ENCODE peak calls at places on chromosomes 5 and 9, in eight cellular contexts. T is stimulated activated CD8-positive, alpha-beta memory T cell treated with anti-CD3 and anti-CD28 coated beads, Interleukin-15, amount 100 ng/mL, for 4 hours; Z is type B pancreatic cell; A is choroid plexus epithelial cell; X is NCI-H1694; J is stomach; I is AG09309; U is EH. P is an unnamed sample.

GRCh38 chr5:149422429-149423286 is 43.6 kb upstream of the IL17B start:
- DNase-seq in T (no peak), Z (peak), A (peak), X (no peak), J (no peak), I (no peak), U (peak), P (no peak)

GRCh38 chr9:135920256-135920930 is 13.0 kb upstream of the CAMSAP1 start:
- DNase-seq in T (no peak), Z (no peak), A (no peak), X (no peak), J (no peak), I (no peak), U (no peak), P (no peak)

GRCh38 chr9:69945671-69946141 is 97.9 kb upstream of the MAMDC2 start:
- DNase-seq in T (no peak), Z (no peak), A (peak), X (no peak), J (peak), I (no peak), U (peak), P (no peak)

GRCh38 chr5:103674321-103674720 is 111.7 kb upstream of the NUDT12 start:
- DNase-seq in T (no peak), Z (no peak), A (peak), X (no peak), J (no peak), I (no peak), U (no peak), P (no peak)

GRCh38 chr5:151047814-151048425 is 27.5 kb downstream of the GPX3 start:
- DNase-seq in T (no peak), Z (no peak), A (peak), X (no peak), J (no peak), I (no peak), U (peak), P (no peak)

GRCh38 chr9:124270504-124271335 is 13.0 kb downstream of the NEK6 start:
- DNase-seq in T (no peak), Z (no peak), A (no peak), X (no peak), J (peak), I (no peak), U (no peak), P (no peak)

GRCh38 chr9:123933401-123933800 is 3.5 kb upstream of the DENND1A start:
- DNase-seq in T (no peak), Z (no peak), A (peak), X (no peak), J (no peak), I (no peak), U (peak), P (no peak)

GRCh38 chr9:86821011-86821845 is 126.1 kb downstream of the GAS1 start:
- DNase-seq in T (no peak), Z (no peak), A (peak), X (no peak), J (no peak), I (no peak), U (peak), P (no peak)

GRCh38 chr5:35815089-35815936 is 41.4 kb upstream of the IL7R start:
- DNase-seq in T (no peak), Z (no peak), A (peak), X (peak), J (no peak), I (no peak), U (peak), P (no peak)

GRCh38 chr5:99130081-99130480 is 201.3 kb upstream of the CHD1 start:
- DNase-seq in T (no peak), Z (no peak), A (no peak), X (no peak), J (no peak), I (no peak), U (no peak), P (no peak)

GRCh38 chr5:178453224-178453623 is 137.0 kb downstream of the COL23A1 start:
- DNase-seq in T (no peak), Z (peak), A (peak), X (no peak), J (peak), I (peak), U (no peak), P (no peak)